ENCODE peak calls at places on chromosomes 7 and 10, in ten cellular contexts. G, A, Z, M, D, E, X, N, C and R are unnamed samples.

GRCh38 chr7:108132551-108133265 is 2.5 kb upstream of the LAMB4 start:
- DNase-seq in E (peak), A (no peak), M (no peak), G (no peak), C (no peak), Z (no peak), X (no peak), D (no peak), N (no peak), R (no peak)

GRCh38 chr7:29287366-29287765 is 92.8 kb downstream of the CHN2 start:
- DNase-seq in C (peak), D (no peak), X (no peak), N (no peak), M (no peak), E (peak), A (no peak), G (no peak), Z (no peak), R (peak)

GRCh38 chr7:135877799-135878198 is 99.4 kb downstream of the MTPN start:
- DNase-seq in Z (no peak), N (no peak), G (no peak), X (no peak), D (no peak), M (no peak), A (no peak), E (peak), C (peak), R (peak)

GRCh38 chr7:90172121-90172520 is 17.9 kb downstream of the STEAP1 start:
- DNase-seq in A (no peak), E (no peak), M (no peak), G (no peak), Z (no peak), C (no peak), D (no peak), X (no peak), N (no peak), R (no peak)

GRCh38 chr7:97024209-97025129 is at the start of gene DLX5:
- DNase-seq in N (no peak), Z (no peak), G (peak), D (no peak), C (no peak), M (peak), A (no peak), X (no peak), E (no peak), R (no peak)

GRCh38 chr10:5449823-5450222 is 37.5 kb downstream of the NET1 start:
- DNase-seq in N (no peak), G (no peak), Z (no peak), A (no peak), C (peak), E (peak), X (no peak), D (no peak), M (no peak), R (no peak)

GRCh38 chr7:105198223-105198622 is 184.2 kb downstream of the KMT2E start:
- DNase-seq in M (no peak), X (no peak), D (no peak), Z (no peak), G (no peak), E (no peak), A (no peak), C (peak), N (no peak), R (no peak)

GRCh38 chr7:155803418-155804376 is 8.6 kb downstream of the SHH start:
- DNase-seq in G (no peak), M (no peak), D (no peak), E (no peak), C (no peak), A (no peak), Z (no peak), X (no peak), N (no peak), R (no peak)